ENCODE peak calls at places on chromosomes 12 and 14, in four cellular contexts. One of them, this sample, is unnamed.

GRCh38 chr12:63420206-63420644 is 248.1 kb downstream of the DPY19L2 start:
- DNase-seq in stimulated activated naive CD8-positive, alpha-beta T cell treated with anti-CD3 and anti-CD28 coated beads, Interleukin-15, Interleukin-2, amounts not matched to agents 100 U/mL and 50 U/mL, for 24 hours: peak; percentile 42
- DNase-seq in stimulated activated CD8-positive, alpha-beta memory T cell treated with anti-CD3 and anti-CD28 coated beads, Interleukin-7, amount 100 ng/mL, for 1 hour: no peak
- DNase-seq in T-helper 17 cell: no peak
- DNase-seq in this sample: no peak

GRCh38 chr12:84910549-84911241 is 1.9 kb downstream of the SLC6A15 start:
- DNase-seq in stimulated activated naive CD8-positive, alpha-beta T cell treated with anti-CD3 and anti-CD28 coated beads, Interleukin-15, Interleukin-2, amounts not matched to agents 100 U/mL and 50 U/mL, for 24 hours: no peak
- DNase-seq in T-helper 17 cell: no peak
- DNase-seq in stimulated activated CD8-positive, alpha-beta memory T cell treated with anti-CD3 and anti-CD28 coated beads, Interleukin-7, amount 100 ng/mL, for 1 hour: no peak
- DNase-seq in this sample: no peak

GRCh38 chr14:56087824-56088571 is 30.2 kb upstream of the PELI2 start:
- DNase-seq in stimulated activated CD8-positive, alpha-beta memory T cell treated with anti-CD3 and anti-CD28 coated beads, Interleukin-7, amount 100 ng/mL, for 1 hour: no peak
- DNase-seq in T-helper 17 cell: no peak
- DNase-seq in stimulated activated naive CD8-positive, alpha-beta T cell treated with anti-CD3 and anti-CD28 coated beads, Interleukin-15, Interleukin-2, amounts not matched to agents 100 U/mL and 50 U/mL, for 24 hours: no peak
- DNase-seq in this sample: no peak

GRCh38 chr12:123457980-123458779 is at the start of gene SNRNP35:
- DNase-seq in T-helper 17 cell: peak; percentile 73
- DNase-seq in stimulated activated CD8-positive, alpha-beta memory T cell treated with anti-CD3 and anti-CD28 coated beads, Interleukin-7, amount 100 ng/mL, for 1 hour: peak; percentile 66
- DNase-seq in stimulated activated naive CD8-positive, alpha-beta T cell treated with anti-CD3 and anti-CD28 coated beads, Interleukin-15, Interleukin-2, amounts not matched to agents 100 U/mL and 50 U/mL, for 24 hours: peak; percentile 83
- DNase-seq in this sample: peak; percentile 81

GRCh38 chr12:93484315-93484981 is 17.1 kb downstream of the MRPL42 start:
- DNase-seq in stimulated activated CD8-positive, alpha-beta memory T cell treated with anti-CD3 and anti-CD28 coated beads, Interleukin-7, amount 100 ng/mL, for 1 hour: no peak
- DNase-seq in stimulated activated naive CD8-positive, alpha-beta T cell treated with anti-CD3 and anti-CD28 coated beads, Interleukin-15, Interleukin-2, amounts not matched to agents 100 U/mL and 50 U/mL, for 24 hours: no peak
- DNase-seq in T-helper 17 cell: no peak
- DNase-seq in this sample: no peak

GRCh38 chr14:100617715-100618693 is 30.8 kb upstream of the BEGAIN start:
- DNase-seq in stimulated activated naive CD8-positive, alpha-beta T cell treated with anti-CD3 and anti-CD28 coated beads, Interleukin-15, Interleukin-2, amounts not matched to agents 100 U/mL and 50 U/mL, for 24 hours: no peak
- DNase-seq in stimulated activated CD8-positive, alpha-beta memory T cell treated with anti-CD3 and anti-CD28 coated beads, Interleukin-7, amount 100 ng/mL, for 1 hour: no peak
- DNase-seq in T-helper 17 cell: no peak
- DNase-seq in this sample: no peak

GRCh38 chr12:109512608-109513007 is 35.2 kb downstream of the UBE3B start:
- DNase-seq in stimulated activated naive CD8-positive, alpha-beta T cell treated with anti-CD3 and anti-CD28 coated beads, Interleukin-15, Interleukin-2, amounts not matched to agents 100 U/mL and 50 U/mL, for 24 hours: no peak
- DNase-seq in stimulated activated CD8-positive, alpha-beta memory T cell treated with anti-CD3 and anti-CD28 coated beads, Interleukin-7, amount 100 ng/mL, for 1 hour: no peak
- DNase-seq in T-helper 17 cell: no peak
- DNase-seq in this sample: no peak

GRCh38 chr14:75334191-75335051 is 55.8 kb downstream of the FOS start:
- DNase-seq in stimulated activated naive CD8-positive, alpha-beta T cell treated with anti-CD3 and anti-CD28 coated beads, Interleukin-15, Interleukin-2, amounts not matched to agents 100 U/mL and 50 U/mL, for 24 hours: peak; percentile 35
- DNase-seq in T-helper 17 cell: peak; percentile 30
- DNase-seq in stimulated activated CD8-positive, alpha-beta memory T cell treated with anti-CD3 and anti-CD28 coated beads, Interleukin-7, amount 100 ng/mL, for 1 hour: peak; percentile 27
- DNase-seq in this sample: peak; percentile 42

GRCh38 chr12:106956048-106956935 is 585 bp downstream of the TMEM263 start:
- DNase-seq in stimulated activated CD8-positive, alpha-beta memory T cell treated with anti-CD3 and anti-CD28 coated beads, Interleukin-7, amount 100 ng/mL, for 1 hour: no peak
- DNase-seq in T-helper 17 cell: peak; percentile 51
- DNase-seq in stimulated activated naive CD8-positive, alpha-beta T cell treated with anti-CD3 and anti-CD28 coated beads, Interleukin-15, Interleukin-2, amounts not matched to agents 100 U/mL and 50 U/mL, for 24 hours: peak; percentile 73
- DNase-seq in this sample: peak; percentile 57

GRCh38 chr14:83255015-83255726 is 1721.5 kb upstream of the SEL1L start:
- DNase-seq in stimulated activated naive CD8-positive, alpha-beta T cell treated with anti-CD3 and anti-CD28 coated beads, Interleukin-15, Interleukin-2, amounts not matched to agents 100 U/mL and 50 U/mL, for 24 hours: no peak
- DNase-seq in T-helper 17 cell: no peak
- DNase-seq in stimulated activated CD8-positive, alpha-beta memory T cell treated with anti-CD3 and anti-CD28 coated beads, Interleukin-7, amount 100 ng/mL, for 1 hour: no peak
- DNase-seq in this sample: no peak

GRCh38 chr14:92751819-92752218 is 3.4 kb upstream of the LGMN start:
- DNase-seq in T-helper 17 cell: no peak
- DNase-seq in stimulated activated CD8-positive, alpha-beta memory T cell treated with anti-CD3 and anti-CD28 coated beads, Interleukin-7, amount 100 ng/mL, for 1 hour: no peak
- DNase-seq in stimulated activated naive CD8-positive, alpha-beta T cell treated with anti-CD3 and anti-CD28 coated beads, Interleukin-15, Interleukin-2, amounts not matched to agents 100 U/mL and 50 U/mL, for 24 hours: no peak
- DNase-seq in this sample: no peak

GRCh38 chr12:121786441-121786825 is 7.1 kb downstream of the RHOF start:
- DNase-seq in stimulated activated CD8-positive, alpha-beta memory T cell treated with anti-CD3 and anti-CD28 coated beads, Interleukin-7, amount 100 ng/mL, for 1 hour: no peak
- DNase-seq in T-helper 17 cell: no peak
- DNase-seq in stimulated activated naive CD8-positive, alpha-beta T cell treated with anti-CD3 and anti-CD28 coated beads, Interleukin-15, Interleukin-2, amounts not matched to agents 100 U/mL and 50 U/mL, for 24 hours: peak; percentile 52
- DNase-seq in this sample: no peak

GRCh38 chr12:111418594-111418880 is 12.8 kb downstream of the SH2B3 start:
- DNase-seq in stimulated activated naive CD8-positive, alpha-beta T cell treated with anti-CD3 and anti-CD28 coated beads, Interleukin-15, Interleukin-2, amounts not matched to agents 100 U/mL and 50 U/mL, for 24 hours: no peak
- DNase-seq in stimulated activated CD8-positive, alpha-beta memory T cell treated with anti-CD3 and anti-CD28 coated beads, Interleukin-7, amount 100 ng/mL, for 1 hour: no peak
- DNase-seq in T-helper 17 cell: no peak
- DNase-seq in this sample: no peak

GRCh38 chr12:124745891-124746570 is 117.6 kb downstream of the SCARB1 start:
- DNase-seq in stimulated activated CD8-positive, alpha-beta memory T cell treated with anti-CD3 and anti-CD28 coated beads, Interleukin-7, amount 100 ng/mL, for 1 hour: no peak
- DNase-seq in T-helper 17 cell: no peak
- DNase-seq in stimulated activated naive CD8-positive, alpha-beta T cell treated with anti-CD3 and anti-CD28 coated beads, Interleukin-15, Interleukin-2, amounts not matched to agents 100 U/mL and 50 U/mL, for 24 hours: peak; percentile 41
- DNase-seq in this sample: no peak

GRCh38 chr12:107461222-107461980 is 224.2 kb upstream of the PWP1 start:
- DNase-seq in T-helper 17 cell: no peak
- DNase-seq in stimulated activated naive CD8-positive, alpha-beta T cell treated with anti-CD3 and anti-CD28 coated beads, Interleukin-15, Interleukin-2, amounts not matched to agents 100 U/mL and 50 U/mL, for 24 hours: no peak
- DNase-seq in stimulated activated CD8-positive, alpha-beta memory T cell treated with anti-CD3 and anti-CD28 coated beads, Interleukin-7, amount 100 ng/mL, for 1 hour: no peak
- DNase-seq in this sample: no peak

GRCh38 chr12:90909069-90909676 is 45.8 kb downstream of the CCER1 start:
- DNase-seq in stimulated activated CD8-positive, alpha-beta memory T cell treated with anti-CD3 and anti-CD28 coated beads, Interleukin-7, amount 100 ng/mL, for 1 hour: no peak
- DNase-seq in stimulated activated naive CD8-positive, alpha-beta T cell treated with anti-CD3 and anti-CD28 coated beads, Interleukin-15, Interleukin-2, amounts not matched to agents 100 U/mL and 50 U/mL, for 24 hours: no peak
- DNase-seq in T-helper 17 cell: no peak
- DNase-seq in this sample: no peak

GRCh38 chr14:104799657-104800599 is 973 bp upstream of the ZBTB42 start:
- DNase-seq in stimulated activated CD8-positive, alpha-beta memory T cell treated with anti-CD3 and anti-CD28 coated beads, Interleukin-7, amount 100 ng/mL, for 1 hour: peak; percentile 59
- DNase-seq in T-helper 17 cell: peak; percentile 87
- DNase-seq in stimulated activated naive CD8-positive, alpha-beta T cell treated with anti-CD3 and anti-CD28 coated beads, Interleukin-15, Interleukin-2, amounts not matched to agents 100 U/mL and 50 U/mL, for 24 hours: peak; percentile 85
- DNase-seq in this sample: peak; percentile 74

GRCh38 chr14:60642270-60642789 is 6.9 kb downstream of the SIX1 start:
- DNase-seq in stimulated activated CD8-positive, alpha-beta memory T cell treated with anti-CD3 and anti-CD28 coated beads, Interleukin-7, amount 100 ng/mL, for 1 hour: no peak
- DNase-seq in stimulated activated naive CD8-positive, alpha-beta T cell treated with anti-CD3 and anti-CD28 coated beads, Interleukin-15, Interleukin-2, amounts not matched to agents 100 U/mL and 50 U/mL, for 24 hours: no peak
- DNase-seq in T-helper 17 cell: no peak
- DNase-seq in this sample: no peak

GRCh38 chr12:23950775-23951391 is 1.4 kb upstream of the SOX5 start:
- DNase-seq in T-helper 17 cell: no peak
- DNase-seq in stimulated activated CD8-positive, alpha-beta memory T cell treated with anti-CD3 and anti-CD28 coated beads, Interleukin-7, amount 100 ng/mL, for 1 hour: no peak
- DNase-seq in stimulated activated naive CD8-positive, alpha-beta T cell treated with anti-CD3 and anti-CD28 coated beads, Interleukin-15, Interleukin-2, amounts not matched to agents 100 U/mL and 50 U/mL, for 24 hours: no peak
- DNase-seq in this sample: no peak

GRCh38 chr12:7004287-7004803 is 13.9 kb downstream of the LPCAT3 start:
- DNase-seq in stimulated activated naive CD8-positive, alpha-beta T cell treated with anti-CD3 and anti-CD28 coated beads, Interleukin-15, Interleukin-2, amounts not matched to agents 100 U/mL and 50 U/mL, for 24 hours: no peak
- DNase-seq in stimulated activated CD8-positive, alpha-beta memory T cell treated with anti-CD3 and anti-CD28 coated beads, Interleukin-7, amount 100 ng/mL, for 1 hour: no peak
- DNase-seq in T-helper 17 cell: no peak
- DNase-seq in this sample: no peak

GRCh38 chr12:124398578-124399227 is 103.8 kb downstream of the RFLNA start:
- DNase-seq in stimulated activated naive CD8-positive, alpha-beta T cell treated with anti-CD3 and anti-CD28 coated beads, Interleukin-15, Interleukin-2, amounts not matched to agents 100 U/mL and 50 U/mL, for 24 hours: no peak
- DNase-seq in stimulated activated CD8-positive, alpha-beta memory T cell treated with anti-CD3 and anti-CD28 coated beads, Interleukin-7, amount 100 ng/mL, for 1 hour: no peak
- DNase-seq in T-helper 17 cell: no peak
- DNase-seq in this sample: no peak

This sample was measured in activated CD4-positive, CD25-positive, alpha-beta regulatory T cell treated with anti-CD3 and anti-CD28 coated beads, Interleukin-2, amount 50 U/mL, for 72 hours.